ENCODE peak calls at places on chromosome 2, in seven cellular contexts. One of them, this sample, is unnamed.

GRCh38 chr2:241984271-241984655 is 114.7 kb downstream of the RTP5 start:
- DNase-seq in upper lobe of right lung: no peak
- DNase-seq in upper lobe of left lung: no peak
- DNase-seq in Calu3: no peak
- DNase-seq in fibroblast of the aortic adventitia: no peak
- DNase-seq in heart right ventricle: no peak
- DNase-seq in neural crest cell: no peak
- DNase-seq in this sample: peak; percentile 51

GRCh38 chr2:127398239-127398590 is 10.4 kb upstream of the MAP3K2 start:
- DNase-seq in upper lobe of right lung: peak; percentile 81
- DNase-seq in upper lobe of left lung: peak; percentile 92
- DNase-seq in Calu3: peak; percentile 89
- DNase-seq in fibroblast of the aortic adventitia: peak; percentile 90
- DNase-seq in heart right ventricle: peak; percentile 85
- DNase-seq in neural crest cell: no peak
- DNase-seq in this sample: peak; percentile 92

GRCh38 chr2:86383844-86384243 is 46.4 kb upstream of the REEP1 start:
- DNase-seq in upper lobe of right lung: no peak
- DNase-seq in upper lobe of left lung: no peak
- DNase-seq in Calu3: no peak
- DNase-seq in fibroblast of the aortic adventitia: peak; percentile 80
- DNase-seq in heart right ventricle: no peak
- DNase-seq in neural crest cell: no peak
- DNase-seq in this sample: no peak

GRCh38 chr2:73986085-73986680 is 1.5 kb downstream of the TET3 start:
- DNase-seq in upper lobe of right lung: no peak
- DNase-seq in upper lobe of left lung: no peak
- DNase-seq in Calu3: no peak
- DNase-seq in fibroblast of the aortic adventitia: no peak
- DNase-seq in heart right ventricle: no peak
- DNase-seq in neural crest cell: no peak
- DNase-seq in this sample: no peak

GRCh38 chr2:190340369-190340768 is 3.0 kb upstream of the INPP1 start:
- DNase-seq in upper lobe of right lung: no peak
- DNase-seq in upper lobe of left lung: no peak
- DNase-seq in Calu3: peak; percentile 33
- DNase-seq in fibroblast of the aortic adventitia: no peak
- DNase-seq in heart right ventricle: no peak
- DNase-seq in neural crest cell: peak; percentile 13
- DNase-seq in this sample: no peak

GRCh38 chr2:72813841-72814240 is 12.0 kb downstream of the EXOC6B start:
- DNase-seq in upper lobe of right lung: no peak
- DNase-seq in upper lobe of left lung: no peak
- DNase-seq in Calu3: no peak
- DNase-seq in fibroblast of the aortic adventitia: peak; percentile 33
- DNase-seq in heart right ventricle: no peak
- DNase-seq in neural crest cell: no peak
- DNase-seq in this sample: no peak

GRCh38 chr2:39504790-39505335 is 67.8 kb upstream of the MAP4K3 start:
- DNase-seq in upper lobe of right lung: no peak
- DNase-seq in upper lobe of left lung: no peak
- DNase-seq in Calu3: no peak
- DNase-seq in fibroblast of the aortic adventitia: peak; percentile 92
- DNase-seq in heart right ventricle: no peak
- DNase-seq in neural crest cell: no peak
- DNase-seq in this sample: no peak

GRCh38 chr2:175366814-175367213 is 185.3 kb upstream of the ATP5MC3 start:
- DNase-seq in upper lobe of right lung: no peak
- DNase-seq in upper lobe of left lung: no peak
- DNase-seq in Calu3: peak; percentile 62
- DNase-seq in fibroblast of the aortic adventitia: peak; percentile 57
- DNase-seq in heart right ventricle: peak; percentile 18
- DNase-seq in neural crest cell: peak; percentile 45
- DNase-seq in this sample: no peak

GRCh38 chr2:12543452-12544220 is 173.1 kb upstream of the TRIB2 start:
- DNase-seq in upper lobe of right lung: no peak
- DNase-seq in upper lobe of left lung: no peak
- DNase-seq in Calu3: no peak
- DNase-seq in fibroblast of the aortic adventitia: peak; percentile 83
- DNase-seq in heart right ventricle: no peak
- DNase-seq in neural crest cell: no peak
- DNase-seq in this sample: no peak

GRCh38 chr2:29295843-29296242 is 180.6 kb downstream of the CLIP4 start:
- DNase-seq in upper lobe of right lung: peak; percentile 55
- DNase-seq in upper lobe of left lung: no peak
- DNase-seq in Calu3: peak; percentile 21
- DNase-seq in fibroblast of the aortic adventitia: peak; percentile 21
- DNase-seq in heart right ventricle: no peak
- DNase-seq in neural crest cell: peak; percentile 12
- DNase-seq in this sample: no peak

GRCh38 chr2:231904161-231904611 is 22.0 kb downstream of the NPPC start:
- DNase-seq in upper lobe of right lung: no peak
- DNase-seq in upper lobe of left lung: no peak
- DNase-seq in Calu3: no peak
- DNase-seq in fibroblast of the aortic adventitia: no peak
- DNase-seq in heart right ventricle: no peak
- DNase-seq in neural crest cell: no peak
- DNase-seq in this sample: no peak

GRCh38 chr2:171469176-171469575 is 35.1 kb downstream of the DCAF17 start:
- DNase-seq in upper lobe of right lung: no peak
- DNase-seq in upper lobe of left lung: no peak
- DNase-seq in Calu3: no peak
- DNase-seq in fibroblast of the aortic adventitia: no peak
- DNase-seq in heart right ventricle: no peak
- DNase-seq in neural crest cell: no peak
- DNase-seq in this sample: no peak

GRCh38 chr2:3959372-3959771 is 256.0 kb downstream of the DCDC2C start:
- DNase-seq in upper lobe of right lung: no peak
- DNase-seq in upper lobe of left lung: no peak
- DNase-seq in Calu3: peak; percentile 13
- DNase-seq in fibroblast of the aortic adventitia: peak; percentile 11
- DNase-seq in heart right ventricle: no peak
- DNase-seq in neural crest cell: no peak
- DNase-seq in this sample: no peak

GRCh38 chr2:203077458-203077857 is 62.8 kb downstream of the NBEAL1 start:
- DNase-seq in upper lobe of right lung: no peak
- DNase-seq in upper lobe of left lung: no peak
- DNase-seq in Calu3: no peak
- DNase-seq in fibroblast of the aortic adventitia: peak; percentile 34
- DNase-seq in heart right ventricle: no peak
- DNase-seq in neural crest cell: no peak
- DNase-seq in this sample: no peak

GRCh38 chr2:188693111-188693510 is 281.1 kb upstream of the COL3A1 start:
- DNase-seq in upper lobe of right lung: no peak
- DNase-seq in upper lobe of left lung: no peak
- DNase-seq in Calu3: peak; percentile 79
- DNase-seq in fibroblast of the aortic adventitia: no peak
- DNase-seq in heart right ventricle: no peak
- DNase-seq in neural crest cell: no peak
- DNase-seq in this sample: no peak

GRCh38 chr2:138707424-138708074 is 72.6 kb downstream of the NXPH2 start:
- DNase-seq in upper lobe of right lung: no peak
- DNase-seq in upper lobe of left lung: no peak
- DNase-seq in Calu3: no peak
- DNase-seq in fibroblast of the aortic adventitia: peak; percentile 90
- DNase-seq in heart right ventricle: no peak
- DNase-seq in neural crest cell: no peak
- DNase-seq in this sample: no peak

GRCh38 chr2:147017976-147018645 is 826.7 kb upstream of the ACVR2A start:
- DNase-seq in upper lobe of right lung: no peak
- DNase-seq in upper lobe of left lung: no peak
- DNase-seq in Calu3: no peak
- DNase-seq in fibroblast of the aortic adventitia: no peak
- DNase-seq in heart right ventricle: no peak
- DNase-seq in neural crest cell: no peak
- DNase-seq in this sample: no peak

GRCh38 chr2:25310690-25310964 is 31.1 kb downstream of the DNMT3A start:
- DNase-seq in upper lobe of right lung: no peak
- DNase-seq in upper lobe of left lung: no peak
- DNase-seq in Calu3: no peak
- DNase-seq in fibroblast of the aortic adventitia: no peak
- DNase-seq in heart right ventricle: no peak
- DNase-seq in neural crest cell: no peak
- DNase-seq in this sample: no peak

GRCh38 chr2:196431957-196432356 is 207.6 kb upstream of the CCDC150 start:
- DNase-seq in upper lobe of right lung: no peak
- DNase-seq in upper lobe of left lung: no peak
- DNase-seq in Calu3: peak; percentile 19
- DNase-seq in fibroblast of the aortic adventitia: no peak
- DNase-seq in heart right ventricle: no peak
- DNase-seq in neural crest cell: peak; percentile 25
- DNase-seq in this sample: no peak

GRCh38 chr2:228318218-228318617 is 136.7 kb upstream of the SPHKAP start:
- DNase-seq in upper lobe of right lung: no peak
- DNase-seq in upper lobe of left lung: no peak
- DNase-seq in Calu3: peak; percentile 53
- DNase-seq in fibroblast of the aortic adventitia: peak; percentile 10
- DNase-seq in heart right ventricle: peak; percentile 38
- DNase-seq in neural crest cell: peak; percentile 32
- DNase-seq in this sample: no peak

GRCh38 chr2:235693279-235693678 is 199.4 kb downstream of the AGAP1 start:
- DNase-seq in upper lobe of right lung: no peak
- DNase-seq in upper lobe of left lung: no peak
- DNase-seq in Calu3: no peak
- DNase-seq in fibroblast of the aortic adventitia: no peak
- DNase-seq in heart right ventricle: no peak
- DNase-seq in neural crest cell: no peak
- DNase-seq in this sample: no peak

GRCh38 chr2:105755895-105756294 is 11.2 kb downstream of the NCK2 start:
- DNase-seq in upper lobe of right lung: no peak
- DNase-seq in upper lobe of left lung: no peak
- DNase-seq in Calu3: no peak
- DNase-seq in fibroblast of the aortic adventitia: no peak
- DNase-seq in heart right ventricle: no peak
- DNase-seq in neural crest cell: no peak
- DNase-seq in this sample: no peak

GRCh38 chr2:72154386-72154785 is 6.7 kb upstream of the CYP26B1 start:
- DNase-seq in upper lobe of right lung: no peak
- DNase-seq in upper lobe of left lung: no peak
- DNase-seq in Calu3: no peak
- DNase-seq in fibroblast of the aortic adventitia: no peak
- DNase-seq in heart right ventricle: peak; percentile 2
- DNase-seq in neural crest cell: no peak
- DNase-seq in this sample: peak; percentile 77

GRCh38 chr2:109148347-109148746 is 19.3 kb downstream of the SH3RF3 start:
- DNase-seq in upper lobe of right lung: no peak
- DNase-seq in upper lobe of left lung: no peak
- DNase-seq in Calu3: no peak
- DNase-seq in fibroblast of the aortic adventitia: peak; percentile 57
- DNase-seq in heart right ventricle: no peak
- DNase-seq in neural crest cell: no peak
- DNase-seq in this sample: no peak

GRCh38 chr2:57943271-57943670 is 103.3 kb upstream of the VRK2 start:
- DNase-seq in upper lobe of right lung: no peak
- DNase-seq in upper lobe of left lung: no peak
- DNase-seq in Calu3: no peak
- DNase-seq in fibroblast of the aortic adventitia: peak; percentile 3
- DNase-seq in heart right ventricle: no peak
- DNase-seq in neural crest cell: no peak
- DNase-seq in this sample: no peak

GRCh38 chr2:64654993-64655666 is 1.4 kb upstream of the SERTAD2 start:
- DNase-seq in upper lobe of right lung: no peak
- DNase-seq in upper lobe of left lung: no peak
- DNase-seq in Calu3: peak; percentile 20
- DNase-seq in fibroblast of the aortic adventitia: peak; percentile 29
- DNase-seq in heart right ventricle: no peak
- DNase-seq in neural crest cell: no peak
- DNase-seq in this sample: no peak
- TF ChIP-seq CTCF in upper lobe of right lung: peak; percentile 30
- TF ChIP-seq CTCF in upper lobe of left lung: peak; percentile 35
- TF ChIP-seq CTCF in Calu3: no peak
- TF ChIP-seq CTCF in fibroblast of the aortic adventitia: peak; percentile 47
- TF ChIP-seq CTCF in heart right ventricle: peak; percentile 19
- TF ChIP-seq CTCF in neural crest cell: peak; percentile 57
- TF ChIP-seq CTCF in this sample: peak; percentile 44

DNA sequence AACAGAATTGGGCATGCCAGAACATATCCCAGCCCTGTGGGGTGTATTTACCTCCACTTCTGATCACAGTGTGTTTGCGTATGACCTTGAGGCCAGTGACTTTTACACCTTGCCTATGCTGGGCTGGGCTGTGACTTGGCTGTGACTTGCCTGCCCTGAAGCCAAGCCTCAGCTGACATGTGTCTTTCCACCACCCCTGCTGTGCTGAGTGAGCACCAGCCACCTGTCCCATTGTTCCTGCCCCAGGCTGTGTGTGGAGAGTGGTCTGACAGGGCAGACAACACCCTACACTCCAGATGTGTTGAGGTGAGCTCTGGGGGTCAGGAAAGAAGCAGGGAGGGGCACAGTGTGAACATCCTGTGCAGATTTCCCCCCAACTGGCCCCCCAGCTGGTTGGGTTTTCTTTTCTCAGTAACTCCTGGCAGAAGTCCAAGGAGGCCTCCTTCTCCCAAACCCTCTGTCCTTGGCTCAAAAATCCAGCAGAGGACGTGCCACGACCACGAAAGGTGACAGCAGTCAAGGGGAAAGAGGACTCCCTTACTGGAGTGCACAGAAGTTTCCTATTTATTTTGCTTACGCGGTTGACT is 5.1 kb upstream of the STEAP3 start:
- DNase-seq in upper lobe of right lung: no peak
- DNase-seq in upper lobe of left lung: no peak
- DNase-seq in Calu3: peak; percentile 30
- DNase-seq in fibroblast of the aortic adventitia: peak; percentile 61
- DNase-seq in heart right ventricle: peak; percentile 58
- DNase-seq in neural crest cell: no peak
- DNase-seq in this sample: no peak
- TF ChIP-seq CTCF in upper lobe of right lung: peak; percentile 28
- TF ChIP-seq CTCF in upper lobe of left lung: peak; percentile 40
- TF ChIP-seq CTCF in Calu3: no peak
- TF ChIP-seq CTCF in fibroblast of the aortic adventitia: peak; percentile 55
- TF ChIP-seq CTCF in heart right ventricle: peak; percentile 44
- TF ChIP-seq CTCF in neural crest cell: peak; percentile 49
- TF ChIP-seq CTCF in this sample: peak; percentile 77

GRCh38 chr2:240508832-240509545 is 48.8 kb downstream of the ANKMY1 start:
- DNase-seq in upper lobe of right lung: no peak
- DNase-seq in upper lobe of left lung: peak; percentile 9
- DNase-seq in Calu3: no peak
- DNase-seq in fibroblast of the aortic adventitia: no peak
- DNase-seq in heart right ventricle: no peak
- DNase-seq in neural crest cell: no peak
- DNase-seq in this sample: peak; percentile 30
- TF ChIP-seq CTCF in upper lobe of right lung: no peak
- TF ChIP-seq CTCF in upper lobe of left lung: no peak
- TF ChIP-seq CTCF in Calu3: no peak
- TF ChIP-seq CTCF in fibroblast of the aortic adventitia: no peak
- TF ChIP-seq CTCF in heart right ventricle: no peak
- TF ChIP-seq CTCF in neural crest cell: no peak
- TF ChIP-seq CTCF in this sample: no peak

DNA sequence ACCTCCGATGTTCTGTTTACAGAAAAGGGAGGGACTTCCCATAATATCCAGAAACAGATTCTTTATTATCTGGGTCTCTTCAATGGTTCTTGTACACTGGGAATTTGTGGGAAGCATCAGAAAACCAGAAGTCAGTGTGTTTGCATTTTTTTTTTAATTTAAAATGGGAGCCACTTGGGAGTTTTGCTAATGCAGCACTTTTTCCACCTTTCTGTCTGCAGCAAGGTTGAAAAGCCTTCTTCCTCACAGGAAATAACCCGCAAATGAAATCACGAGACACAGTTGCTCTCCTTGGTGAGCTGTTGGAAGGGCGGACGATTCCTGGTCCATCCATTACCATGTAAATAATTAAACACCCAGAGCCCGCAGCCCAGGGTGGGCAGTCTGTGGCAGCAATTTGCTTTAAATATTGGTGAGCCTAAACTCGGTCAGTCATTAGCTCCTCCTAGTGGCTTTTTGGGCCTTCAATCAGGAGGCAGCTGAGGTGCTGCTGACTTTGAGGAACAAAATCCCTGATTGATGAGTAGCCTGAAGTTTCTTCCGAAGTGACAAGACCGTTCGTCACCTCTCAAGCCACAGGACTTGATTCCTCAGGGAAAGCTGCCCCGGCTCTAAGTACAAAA is 471.5 kb downstream of the EPHA4 start:
- DNase-seq in upper lobe of right lung: no peak
- DNase-seq in upper lobe of left lung: no peak
- DNase-seq in Calu3: no peak
- DNase-seq in fibroblast of the aortic adventitia: no peak
- DNase-seq in heart right ventricle: no peak
- DNase-seq in neural crest cell: no peak
- DNase-seq in this sample: no peak
- TF ChIP-seq CTCF in upper lobe of right lung: no peak
- TF ChIP-seq CTCF in upper lobe of left lung: no peak
- TF ChIP-seq CTCF in Calu3: no peak
- TF ChIP-seq CTCF in fibroblast of the aortic adventitia: no peak
- TF ChIP-seq CTCF in heart right ventricle: peak; percentile 23
- TF ChIP-seq CTCF in neural crest cell: peak; percentile 37
- TF ChIP-seq CTCF in this sample: peak; percentile 49

This sample was measured in osteocyte.